ENCODE peak calls at places on chromosomes 11 and 22, in six cellular contexts. P, Y, W, H, J and U are unnamed samples.

GRCh38 chr22:45891021-45891421 is 85.9 kb downstream of the WNT7B start:
- DNase-seq in J (no peak), H (no peak), P (no peak), W (no peak), Y (no peak), U (no peak)

GRCh38 chr11:78061088-78061920 is 2.4 kb upstream of the THRSP start:
- DNase-seq in J (no peak), H (no peak), W (no peak), Y (no peak), P (no peak), U (no peak)

GRCh38 chr11:126194121-126194543 is 17.3 kb downstream of the RPUSD4 start:
- DNase-seq in Y (peak), J (peak), H (no peak), P (peak), W (peak), U (peak)

GRCh38 chr11:93133710-93134109 is 64.1 kb downstream of the SLC36A4 start:
- DNase-seq in P (no peak), J (peak), Y (peak), W (no peak), H (no peak), U (no peak)

GRCh38 chr11:121898913-121899312 is 217.1 kb downstream of the BLID start:
- DNase-seq in W (no peak), Y (no peak), P (no peak), J (no peak), H (no peak), U (no peak)

GRCh38 chr11:62546244-62546936 is at the start of gene AHNAK:
- DNase-seq in W (peak), J (peak), P (no peak), Y (no peak), H (peak), U (no peak)

GRCh38 chr11:57646221-57646620 is 3.5 kb downstream of the YPEL4 start:
- DNase-seq in Y (no peak), W (no peak), J (no peak), P (no peak), H (no peak), U (no peak)

GRCh38 chr11:124434699-124435098 is 10.0 kb upstream of the OR8B4 start:
- DNase-seq in Y (no peak), H (no peak), J (no peak), P (no peak), W (no peak), U (no peak)

GRCh38 chr11:105148241-105148640 is 8.7 kb upstream of the CARD18 start:
- DNase-seq in Y (no peak), H (no peak), P (no peak), J (peak), W (peak), U (no peak)

GRCh38 chr22:30697975-30698374 is 3.3 kb downstream of the OSBP2 start:
- DNase-seq in W (no peak), P (no peak), J (no peak), H (no peak), Y (no peak), U (no peak)

GRCh38 chr11:8013833-8014232 is 26.7 kb downstream of the EIF3F start:
- DNase-seq in W (no peak), J (no peak), Y (no peak), P (no peak), H (no peak), U (no peak)

GRCh38 chr11:46452918-46453517 is 61.4 kb upstream of the CHRM4 start:
- DNase-seq in W (no peak), J (no peak), Y (no peak), P (no peak), H (no peak), U (no peak)

GRCh38 chr11:91763331-91763730 is 461.3 kb upstream of the FAT3 start:
- DNase-seq in P (no peak), H (no peak), J (no peak), W (no peak), Y (no peak), U (no peak)

GRCh38 chr11:65559951-65560537 is 1.9 kb upstream of the LTBP3 start:
- DNase-seq in P (no peak), W (peak), H (no peak), J (peak), Y (no peak), U (no peak)

GRCh38 chr22:17319541-17319940 is 49.7 kb upstream of the CECR2 start:
- DNase-seq in Y (no peak), P (no peak), W (no peak), H (no peak), J (no peak), U (no peak)

GRCh38 chr11:8608646-8609045 is 14.6 kb upstream of the STK33 start:
- DNase-seq in Y (no peak), H (no peak), W (no peak), P (no peak), J (peak), U (no peak)

GRCh38 chr11:67441082-67441683 is 2.1 kb downstream of the CORO1B start:
- DNase-seq in H (no peak), J (no peak), P (no peak), Y (no peak), W (no peak), U (no peak)

GRCh38 chr11:8665222-8665621 is 17.2 kb downstream of the TRIM66 start:
- DNase-seq in Y (no peak), P (no peak), W (no peak), H (no peak), J (no peak), U (no peak)

GRCh38 chr11:84398017-84398626 is 1112.0 kb upstream of the CCDC90B start:
- DNase-seq in W (peak), H (no peak), P (no peak), J (peak), Y (no peak), U (peak)

GRCh38 chr11:87445002-87445401 is 407.3 kb downstream of the TMEM135 start:
- DNase-seq in H (no peak), W (peak), J (peak), Y (no peak), P (no peak), U (no peak)

GRCh38 chr11:66624450-66624849 is 8.0 kb downstream of the RBM14 start:
- DNase-seq in P (no peak), J (no peak), Y (no peak), H (no peak), W (no peak), U (no peak)

GRCh38 chr11:47616726-47617416 is 22.7 kb upstream of the C1QTNF4 start:
- DNase-seq in W (peak), H (no peak), J (peak), Y (no peak), P (no peak), U (peak)

GRCh38 chr22:22111267-22111751 is 128.7 kb upstream of the TOP3B start:
- DNase-seq in Y (peak), H (no peak), J (peak), W (peak), P (no peak), U (no peak)

GRCh38 chr11:3950996-3951662 is 95.7 kb downstream of the STIM1 start:
- DNase-seq in Y (no peak), P (no peak), J (no peak), H (no peak), W (no peak), U (no peak)

GRCh38 chr11:85665756-85666155 is 827 bp upstream of the CREBZF start:
- DNase-seq in H (no peak), J (no peak), Y (no peak), W (no peak), P (no peak), U (no peak)

GRCh38 chr11:17864478-17864941 is 129.9 kb downstream of the KCNC1 start:
- DNase-seq in W (peak), H (no peak), J (peak), P (no peak), Y (no peak), U (no peak)